ENCODE peak calls at places on chromosomes 16 and 17, in seven cellular contexts. H is NCI-H460, J is IMR-90, O is heart right ventricle, U is anterior cingulate cortex, R is foreskin melanocyte, M is fibroblast of lung. Y is an unnamed sample.

GRCh38 chr17:6290488-6291196 is 144.3 kb downstream of the AIPL1 start:
- DNase-seq in U (no peak), O (no peak), J (no peak), H (no peak), R (no peak), M (no peak), Y (no peak)

GRCh38 chr16:8493885-8494487 is 96.3 kb downstream of the TMEM114 start:
- DNase-seq in M (no peak), H (no peak), R (no peak), J (no peak), U (peak), O (no peak), Y (no peak)

GRCh38 chr17:48240562-48241130 is 133.1 kb downstream of the SNX11 start:
- DNase-seq in U (no peak), J (peak), M (peak), R (no peak), H (no peak), O (no peak), Y (no peak)

GRCh38 chr17:57377094-57377493 is 120.8 kb downstream of the MSI2 start:
- DNase-seq in J (no peak), R (no peak), M (no peak), U (no peak), H (no peak), O (no peak), Y (no peak)

GRCh38 chr17:41494524-41494923 is 4.8 kb upstream of the KRT36 start:
- DNase-seq in O (no peak), M (peak), J (peak), U (no peak), H (no peak), R (no peak), Y (no peak)

GRCh38 chr17:11736613-11737289 is 138.5 kb downstream of the DNAH9 start:
- DNase-seq in J (no peak), H (peak), O (no peak), M (no peak), U (peak), R (no peak), Y (no peak)

GRCh38 chr16:29738514-29738913 is 7.3 kb downstream of the C16orf54 start:
- DNase-seq in M (no peak), U (no peak), J (no peak), H (no peak), O (no peak), R (no peak), Y (no peak)

GRCh38 chr16:27046958-27047357 is 19.8 kb upstream of the C16orf82 start:
- DNase-seq in M (no peak), H (no peak), O (no peak), R (no peak), U (no peak), J (no peak), Y (no peak)

GRCh38 chr16:66913081-66913480 is 5.6 kb downstream of the CDH16 start:
- DNase-seq in O (no peak), J (no peak), M (no peak), H (no peak), U (no peak), R (no peak), Y (no peak)

GRCh38 chr17:56597495-56597990 is 4.0 kb downstream of the NOG start:
- DNase-seq in H (no peak), U (no peak), M (peak), J (peak), R (no peak), O (no peak), Y (no peak)

GRCh38 chr16:31181102-31181830 is 1.3 kb downstream of the FUS start:
- DNase-seq in H (no peak), U (no peak), M (peak), R (peak), J (peak), O (peak), Y (peak)

GRCh38 chr17:81250286-81251090 is 11.4 kb downstream of the NDUFAF8 start:
- DNase-seq in H (no peak), J (no peak), O (no peak), U (no peak), M (no peak), R (no peak), Y (peak)

GRCh38 chr17:50337956-50338355 is 8.0 kb upstream of the XYLT2 start:
- DNase-seq in H (no peak), O (no peak), R (peak), M (no peak), J (peak), U (no peak), Y (no peak)

GRCh38 chr17:43734376-43734775 is 24.2 kb downstream of the SOST start:
- DNase-seq in U (no peak), J (peak), H (no peak), R (no peak), O (no peak), M (peak), Y (no peak)

GRCh38 chr17:59839646-59840328 is 53.0 kb downstream of the TUBD1 start:
- DNase-seq in H (no peak), M (peak), R (peak), O (no peak), U (no peak), J (no peak), Y (no peak)

GRCh38 chr16:88066680-88067529 is 115.7 kb downstream of the BANP start:
- DNase-seq in H (no peak), U (no peak), R (no peak), O (no peak), M (no peak), J (no peak), Y (no peak)

GRCh38 chr16:70778901-70779309 is 22.1 kb downstream of the VAC14 start:
- DNase-seq in M (peak), H (peak), R (peak), J (peak), O (peak), U (no peak), Y (peak)

GRCh38 chr17:74429604-74430384 is 2.1 kb upstream of the GPRC5C start:
- DNase-seq in O (peak), M (no peak), H (no peak), J (no peak), U (no peak), R (no peak), Y (no peak)

GRCh38 chr17:68694791-68695485 is 93.8 kb upstream of the FAM20A start:
- DNase-seq in H (no peak), O (no peak), R (peak), U (no peak), M (peak), J (no peak), Y (no peak)

GRCh38 chr17:58335061-58335731 is 6.6 kb upstream of the TSPOAP1 start:
- DNase-seq in O (no peak), H (no peak), J (no peak), M (no peak), R (no peak), U (no peak), Y (no peak)

GRCh38 chr16:57892041-57892440 is 78.9 kb downstream of the CNGB1 start:
- DNase-seq in R (no peak), J (peak), O (no peak), H (no peak), U (no peak), M (peak), Y (no peak)

GRCh38 chr17:63984651-63985386 is 12.1 kb upstream of the SCN4A start:
- DNase-seq in U (no peak), M (peak), O (peak), J (peak), R (peak), H (no peak), Y (no peak)

GRCh38 chr17:74448774-74449173 is 16.9 kb downstream of the GPRC5C start:
- DNase-seq in J (no peak), R (no peak), O (no peak), U (no peak), H (no peak), M (no peak), Y (peak)

GRCh38 chr17:48647103-48647963 is 21.2 kb upstream of the HOXB9 start:
- DNase-seq in J (no peak), R (no peak), M (no peak), U (no peak), H (no peak), O (no peak), Y (no peak)

GRCh38 chr17:4043862-4044261 is 79.6 kb upstream of the ATP2A3 start:
- DNase-seq in H (no peak), M (no peak), U (no peak), R (no peak), J (no peak), O (no peak), Y (peak)

GRCh38 chr16:3945751-3946603 is 65.5 kb upstream of the CREBBP start:
- DNase-seq in J (peak), U (no peak), R (peak), O (peak), M (peak), H (peak), Y (peak)

Y was measured in Right ventricle myocardium superior.